ENCODE peak calls at places on chromosome 13, in five cellular contexts. L is NB4, C is testis, Y is glutamatergic neuron, R is HFF-Myc. J is an unnamed sample.

GRCh38 chr13:78022164-78022877 is 103.7 kb upstream of the EDNRB start:
- DNase-seq in L (peak), C (peak), R (peak), Y (no peak), J (no peak)

GRCh38 chr13:21613791-21614190 is 9.8 kb upstream of the MICU2 start:
- DNase-seq in L (no peak), C (no peak), R (no peak), Y (no peak), J (no peak)

GRCh38 chr13:40389081-40389641 is 277.3 kb downstream of the FOXO1 start:
- DNase-seq in L (peak), Y (no peak), R (no peak), C (no peak), J (peak)

GRCh38 chr13:100213576-100213975 is 124.7 kb downstream of the PCCA start:
- DNase-seq in R (no peak), Y (no peak), C (no peak), L (no peak), J (no peak)

GRCh38 chr13:59413121-59413520 is 750.6 kb downstream of the DIAPH3 start:
- DNase-seq in R (no peak), C (no peak), Y (no peak), L (peak), J (no peak)

GRCh38 chr13:109152311-109152820 is 523.0 kb downstream of the MYO16 start:
- DNase-seq in Y (no peak), R (no peak), C (no peak), L (no peak), J (no peak)

GRCh38 chr13:86974995-86975328 is 696.2 kb upstream of the SLITRK5 start:
- DNase-seq in C (no peak), R (no peak), L (peak), Y (no peak), J (no peak)

GRCh38 chr13:23547000-23547590 is 23.1 kb upstream of the TNFRSF19 start:
- DNase-seq in R (no peak), Y (peak), C (peak), L (no peak), J (no peak)

GRCh38 chr13:44322928-44323327 is 50.7 kb upstream of the SERP2 start:
- DNase-seq in Y (no peak), L (no peak), R (no peak), C (no peak), J (no peak)

GRCh38 chr13:20408181-20408580 is 117.5 kb downstream of the CRYL1 start:
- DNase-seq in Y (no peak), L (no peak), R (no peak), C (no peak), J (no peak)

GRCh38 chr13:111584101-111584500 is 263.7 kb downstream of the TEX29 start:
- DNase-seq in C (no peak), Y (no peak), R (no peak), L (no peak), J (no peak)

GRCh38 chr13:39840201-39840600 is 184.7 kb downstream of the COG6 start:
- DNase-seq in C (no peak), R (no peak), L (no peak), Y (no peak), J (no peak)

GRCh38 chr13:20006206-20006605 is 47.7 kb downstream of the ZMYM2 start:
- DNase-seq in L (no peak), R (no peak), C (no peak), Y (no peak), J (no peak)

GRCh38 chr13:20969182-20969581 is 66.6 kb upstream of the XPO4 start:
- DNase-seq in R (no peak), Y (no peak), L (no peak), C (no peak), J (no peak)

GRCh38 chr13:99686157-99686572 is 184.9 kb downstream of the TM9SF2 start:
- DNase-seq in Y (no peak), C (peak), R (no peak), L (no peak), J (peak)

GRCh38 chr13:40583738-40584137 is 82.7 kb downstream of the FOXO1 start:
- DNase-seq in L (no peak), C (no peak), R (no peak), Y (no peak), J (no peak)

GRCh38 chr13:29439601-29440381 is 155.7 kb downstream of the SLC7A1 start:
- DNase-seq in R (no peak), C (no peak), L (no peak), Y (no peak), J (no peak)

GRCh38 chr13:35860661-35861060 is 270.5 kb downstream of the DCLK1 start:
- DNase-seq in C (no peak), R (no peak), Y (no peak), L (no peak), J (no peak)

GRCh38 chr13:22076658-22077057 is 405.8 kb downstream of the FGF9 start:
- DNase-seq in C (no peak), Y (no peak), L (no peak), R (no peak), J (no peak)

GRCh38 chr13:46679369-46680180 is 117.4 kb downstream of the ESD start:
- DNase-seq in R (peak), L (no peak), Y (no peak), C (peak), J (no peak)

GRCh38 chr13:80084086-80084676 is 256.7 kb downstream of the SPRY2 start:
- DNase-seq in C (no peak), L (no peak), Y (no peak), R (peak), J (no peak)

GRCh38 chr13:104105418-104106355 is 1039.5 kb upstream of the SLC10A2 start:
- DNase-seq in L (no peak), R (no peak), Y (no peak), C (no peak), J (no peak)

GRCh38 chr13:43363156-43363918 is 340.0 kb downstream of the DNAJC15 start:
- DNase-seq in Y (no peak), L (no peak), C (no peak), R (no peak), J (no peak)

GRCh38 chr13:37138169-37138568 is 32.7 kb upstream of the CSNK1A1L start:
- DNase-seq in L (no peak), R (no peak), C (no peak), Y (no peak), J (no peak)
- TF ChIP-seq CTCF in L (no peak), R (peak), C (no peak), Y (no peak), J (no peak)

GRCh38 chr13:31699650-31700049 is 39.7 kb upstream of the RXFP2 start:
- DNase-seq in Y (no peak), L (peak), R (no peak), C (no peak), J (no peak)
- TF ChIP-seq CTCF in Y (no peak), L (peak), R (no peak), C (no peak), J (no peak)

GRCh38 chr13:105518086-105518485 is 1017.4 kb downstream of the EFNB2 start:
- DNase-seq in L (peak), Y (no peak), C (no peak), R (no peak), J (no peak)
- TF ChIP-seq CTCF in L (no peak), Y (no peak), C (no peak), R (no peak), J (no peak)

DNA sequence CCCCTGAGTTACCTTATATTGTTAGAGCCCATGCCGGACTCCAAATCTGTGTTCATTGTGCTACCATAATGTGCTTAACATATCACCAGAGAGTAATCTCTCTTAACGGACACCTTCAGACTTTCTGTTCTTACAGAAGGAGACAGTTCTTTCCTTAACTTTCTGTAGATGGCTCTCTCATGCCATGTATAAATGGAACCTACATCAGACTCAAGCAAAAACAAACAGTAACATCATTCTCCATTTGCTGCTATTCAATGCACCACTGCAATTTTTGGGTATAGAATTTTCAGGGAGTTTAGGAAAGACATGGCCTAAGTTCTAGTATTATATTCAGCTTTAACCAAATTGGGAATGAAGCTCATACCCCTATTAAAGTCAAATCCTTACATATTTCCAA is 12.7 kb upstream of the UGGT2 start:
- DNase-seq in Y (no peak), L (no peak), R (no peak), C (no peak), J (no peak)
- TF ChIP-seq CTCF in Y (no peak), L (no peak), R (no peak), C (no peak), J (peak)

GRCh38 chr13:33874871-33875270 is 56.9 kb downstream of the RFC3 start:
- DNase-seq in Y (no peak), C (no peak), L (no peak), R (no peak), J (no peak)
- TF ChIP-seq CTCF in Y (no peak), C (no peak), L (no peak), R (no peak), J (no peak)

DNA sequence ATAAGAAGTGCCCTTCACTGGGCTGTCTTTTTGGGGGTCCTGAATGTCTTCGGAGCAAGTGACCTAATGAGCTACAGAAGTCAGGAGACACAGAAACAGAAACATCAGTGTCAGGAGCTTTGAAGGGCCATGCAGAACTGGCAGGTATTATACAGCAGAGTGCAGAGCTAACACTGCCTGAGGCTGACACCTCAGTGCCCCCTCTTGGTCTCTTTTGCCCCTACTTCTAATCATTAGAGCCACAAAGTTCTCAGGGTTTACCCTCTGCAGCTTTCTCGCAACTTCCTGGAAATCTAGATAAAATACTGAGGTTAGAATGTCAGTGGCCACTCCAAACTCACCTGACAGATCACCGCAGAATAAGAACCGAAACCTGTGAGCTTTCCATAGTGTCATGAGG is 172.7 kb downstream of the B3GLCT start:
- DNase-seq in L (no peak), C (no peak), Y (no peak), R (no peak), J (no peak)
- TF ChIP-seq CTCF in L (no peak), C (no peak), Y (no peak), R (no peak), J (no peak)